ENCODE peak calls at places on chromosomes 16 and 17, in six cellular contexts. One of them, this sample, is unnamed.

GRCh38 chr16:24701521-24701951 is 27.9 kb upstream of the TNRC6A start:
- DNase-seq in mammary epithelial cell: no peak
- DNase-seq in mucosa of gallbladder: no peak
- DNase-seq in posterior vena cava: peak
- DNase-seq in fibroblast of lung: peak
- DNase-seq in T-helper 17 cell: no peak
- DNase-seq in this sample: peak

GRCh38 chr17:40181205-40181604 is 3.9 kb downstream of the RAPGEFL1 start:
- DNase-seq in mammary epithelial cell: no peak
- DNase-seq in mucosa of gallbladder: no peak
- DNase-seq in posterior vena cava: no peak
- DNase-seq in fibroblast of lung: no peak
- DNase-seq in T-helper 17 cell: no peak
- DNase-seq in this sample: no peak

GRCh38 chr16:27252206-27252585 is 16.4 kb downstream of the NSMCE1 start:
- DNase-seq in mammary epithelial cell: no peak
- DNase-seq in mucosa of gallbladder: no peak
- DNase-seq in posterior vena cava: no peak
- DNase-seq in fibroblast of lung: no peak
- DNase-seq in T-helper 17 cell: no peak
- DNase-seq in this sample: no peak

GRCh38 chr17:28369684-28370034 is 448 bp downstream of the VTN start:
- DNase-seq in mammary epithelial cell: no peak
- DNase-seq in mucosa of gallbladder: peak
- DNase-seq in posterior vena cava: no peak
- DNase-seq in fibroblast of lung: no peak
- DNase-seq in T-helper 17 cell: no peak
- DNase-seq in this sample: no peak

GRCh38 chr17:71461504-71462197 is 659.2 kb upstream of the SOX9 start:
- DNase-seq in mammary epithelial cell: no peak
- DNase-seq in mucosa of gallbladder: no peak
- DNase-seq in posterior vena cava: no peak
- DNase-seq in fibroblast of lung: no peak
- DNase-seq in T-helper 17 cell: no peak
- DNase-seq in this sample: no peak

GRCh38 chr16:53415504-53415903 is 18.8 kb upstream of the RBL2 start:
- DNase-seq in mammary epithelial cell: peak
- DNase-seq in mucosa of gallbladder: no peak
- DNase-seq in posterior vena cava: no peak
- DNase-seq in fibroblast of lung: no peak
- DNase-seq in T-helper 17 cell: no peak
- DNase-seq in this sample: peak

GRCh38 chr17:1058423-1059130 is 61.6 kb downstream of the TIMM22 start:
- DNase-seq in mammary epithelial cell: peak
- DNase-seq in mucosa of gallbladder: peak
- DNase-seq in posterior vena cava: no peak
- DNase-seq in fibroblast of lung: peak
- DNase-seq in T-helper 17 cell: no peak
- DNase-seq in this sample: peak

GRCh38 chr17:74959826-74960738 is 12.5 kb downstream of the HID1 start:
- DNase-seq in mammary epithelial cell: peak
- DNase-seq in mucosa of gallbladder: no peak
- DNase-seq in posterior vena cava: no peak
- DNase-seq in fibroblast of lung: peak
- DNase-seq in T-helper 17 cell: no peak
- DNase-seq in this sample: no peak

GRCh38 chr17:41492351-41492750 is 2.6 kb upstream of the KRT36 start:
- DNase-seq in mammary epithelial cell: no peak
- DNase-seq in mucosa of gallbladder: no peak
- DNase-seq in posterior vena cava: peak
- DNase-seq in fibroblast of lung: no peak
- DNase-seq in T-helper 17 cell: no peak
- DNase-seq in this sample: no peak

GRCh38 chr17:39110435-39111136 is 40.9 kb downstream of the PLXDC1 start:
- DNase-seq in mammary epithelial cell: no peak
- DNase-seq in mucosa of gallbladder: peak
- DNase-seq in posterior vena cava: no peak
- DNase-seq in fibroblast of lung: no peak
- DNase-seq in T-helper 17 cell: no peak
- DNase-seq in this sample: no peak

GRCh38 chr17:10516638-10517037 is 1.7 kb downstream of the MYH1 start:
- DNase-seq in mammary epithelial cell: no peak
- DNase-seq in mucosa of gallbladder: no peak
- DNase-seq in posterior vena cava: no peak
- DNase-seq in fibroblast of lung: no peak
- DNase-seq in T-helper 17 cell: no peak
- DNase-seq in this sample: no peak

GRCh38 chr16:54630284-54630967 is 300.2 kb upstream of the IRX5 start:
- DNase-seq in mammary epithelial cell: peak
- DNase-seq in mucosa of gallbladder: no peak
- DNase-seq in posterior vena cava: no peak
- DNase-seq in fibroblast of lung: peak
- DNase-seq in T-helper 17 cell: no peak
- DNase-seq in this sample: no peak

GRCh38 chr17:78735832-78736525 is 46.1 kb downstream of the CYTH1 start:
- DNase-seq in mammary epithelial cell: peak
- DNase-seq in mucosa of gallbladder: no peak
- DNase-seq in posterior vena cava: no peak
- DNase-seq in fibroblast of lung: peak
- DNase-seq in T-helper 17 cell: no peak
- DNase-seq in this sample: peak

GRCh38 chr16:55508941-55509920 is at the start of gene LPCAT2:
- DNase-seq in mammary epithelial cell: peak
- DNase-seq in mucosa of gallbladder: peak
- DNase-seq in posterior vena cava: peak
- DNase-seq in fibroblast of lung: peak
- DNase-seq in T-helper 17 cell: no peak
- DNase-seq in this sample: peak

GRCh38 chr16:24257965-24258364 is 1.8 kb downstream of the CACNG3 start:
- DNase-seq in mammary epithelial cell: no peak
- DNase-seq in mucosa of gallbladder: no peak
- DNase-seq in posterior vena cava: no peak
- DNase-seq in fibroblast of lung: no peak
- DNase-seq in T-helper 17 cell: no peak
- DNase-seq in this sample: no peak

GRCh38 chr17:44796731-44797130 is 33.4 kb downstream of the GJC1 start:
- DNase-seq in mammary epithelial cell: no peak
- DNase-seq in mucosa of gallbladder: no peak
- DNase-seq in posterior vena cava: no peak
- DNase-seq in fibroblast of lung: no peak
- DNase-seq in T-helper 17 cell: no peak
- DNase-seq in this sample: no peak

GRCh38 chr16:79776243-79776884 is 175.8 kb upstream of the MAF start:
- DNase-seq in mammary epithelial cell: peak
- DNase-seq in mucosa of gallbladder: peak
- DNase-seq in posterior vena cava: no peak
- DNase-seq in fibroblast of lung: peak
- DNase-seq in T-helper 17 cell: no peak
- DNase-seq in this sample: no peak

GRCh38 chr17:21278304-21279197 is 6.0 kb upstream of the MAP2K3 start:
- DNase-seq in mammary epithelial cell: no peak
- DNase-seq in mucosa of gallbladder: peak
- DNase-seq in posterior vena cava: no peak
- DNase-seq in fibroblast of lung: no peak
- DNase-seq in T-helper 17 cell: no peak
- DNase-seq in this sample: peak

This sample was measured in PC-3.